ENCODE peak calls at places on chromosome 16, in ten cellular contexts. O is ovary, M is GM23338, T is coronary artery, G is IMR-90, Q is transverse colon, N is prostate gland, A is dorsolateral prefrontal cortex, S is kidney, P is thoracic aorta. Z is an unnamed sample.

GRCh38 chr16:70573451-70574121 is 50.0 kb downstream of the SF3B3 start:
- DNase-seq in O (no peak), M (peak), T (no peak), G (peak), Q (no peak), N (peak), A (no peak), S (peak), P (no peak), Z (peak)

GRCh38 chr16:71276589-71277334 is 12.4 kb downstream of the CMTR2 start:
- DNase-seq in O (no peak), M (no peak), T (no peak), G (no peak), Q (no peak), N (no peak), A (no peak), S (no peak), P (no peak), Z (no peak)

GRCh38 chr16:28554634-28555423 is 1.1 kb downstream of the SGF29 start:
- DNase-seq in O (peak), M (no peak), T (no peak), G (no peak), Q (no peak), N (no peak), A (no peak), S (no peak), P (no peak), Z (no peak)

GRCh38 chr16:17607624-17608023 is 136.9 kb upstream of the XYLT1 start:
- DNase-seq in O (no peak), M (no peak), T (no peak), G (no peak), Q (no peak), N (no peak), A (no peak), S (no peak), P (no peak), Z (no peak)

GRCh38 chr16:723695-724094 is 2.5 kb downstream of the CCDC78 start:
- DNase-seq in O (no peak), M (no peak), T (no peak), G (no peak), Q (no peak), N (no peak), A (no peak), S (no peak), P (no peak), Z (no peak)

GRCh38 chr16:56246051-56246817 is 54.9 kb downstream of the GNAO1 start:
- DNase-seq in O (no peak), M (peak), T (no peak), G (peak), Q (no peak), N (no peak), A (peak), S (peak), P (no peak), Z (peak)

GRCh38 chr16:19645557-19645981 is 72.5 kb downstream of the KNOP1 start:
- DNase-seq in O (peak), M (no peak), T (no peak), G (peak), Q (peak), N (no peak), A (no peak), S (no peak), P (no peak), Z (no peak)

GRCh38 chr16:30659507-30660423 is 1.5 kb downstream of the FBRS start:
- DNase-seq in O (peak), M (peak), T (no peak), G (no peak), Q (peak), N (peak), A (no peak), S (peak), P (no peak), Z (no peak)

GRCh38 chr16:8775359-8775758 is 22.1 kb downstream of the TMEM186 start:
- DNase-seq in O (no peak), M (no peak), T (no peak), G (no peak), Q (no peak), N (no peak), A (no peak), S (no peak), P (no peak), Z (no peak)

GRCh38 chr16:83456934-83457333 is 350.8 kb upstream of the HSBP1 start:
- DNase-seq in O (no peak), M (no peak), T (no peak), G (no peak), Q (no peak), N (no peak), A (no peak), S (no peak), P (no peak), Z (no peak)

GRCh38 chr16:70769761-70770160 is 31.2 kb downstream of the VAC14 start:
- DNase-seq in O (no peak), M (no peak), T (no peak), G (no peak), Q (no peak), N (no peak), A (no peak), S (no peak), P (no peak), Z (no peak)

GRCh38 chr16:85752511-85753420 is 1.9 kb upstream of the C16orf74 start:
- DNase-seq in O (no peak), M (peak), T (no peak), G (peak), Q (peak), N (peak), A (no peak), S (no peak), P (no peak), Z (no peak)

GRCh38 chr16:85416267-85417109 is 196.6 kb upstream of the GSE1 start:
- DNase-seq in O (peak), M (peak), T (no peak), G (peak), Q (peak), N (no peak), A (peak), S (peak), P (no peak), Z (no peak)

GRCh38 chr16:29790949-29791844 is 646 bp downstream of the KIF22 start:
- DNase-seq in O (no peak), M (no peak), T (no peak), G (no peak), Q (peak), N (no peak), A (no peak), S (no peak), P (no peak), Z (no peak)

GRCh38 chr16:71853413-71853812 is 7.6 kb downstream of the ATXN1L start:
- DNase-seq in O (no peak), M (no peak), T (no peak), G (no peak), Q (peak), N (no peak), A (no peak), S (no peak), P (no peak), Z (no peak)

GRCh38 chr16:88754912-88755744 is 29.9 kb downstream of the PIEZO1 start:
- DNase-seq in O (no peak), M (peak), T (no peak), G (peak), Q (no peak), N (peak), A (no peak), S (no peak), P (no peak), Z (no peak)

GRCh38 chr16:56847173-56847948 is 17.6 kb upstream of the SLC12A3 start:
- DNase-seq in O (peak), M (no peak), T (no peak), G (no peak), Q (no peak), N (no peak), A (no peak), S (no peak), P (no peak), Z (no peak)

GRCh38 chr16:72174726-72175125 is 2.8 kb upstream of the PMFBP1 start:
- DNase-seq in O (no peak), M (no peak), T (no peak), G (no peak), Q (no peak), N (no peak), A (no peak), S (no peak), P (no peak), Z (no peak)

GRCh38 chr16:48384982-48385271 is 286 bp downstream of the SIAH1 start:
- DNase-seq in O (no peak), M (peak), T (no peak), G (no peak), Q (no peak), N (no peak), A (no peak), S (no peak), P (no peak), Z (no peak)

GRCh38 chr16:70767377-70768204 is 33.4 kb downstream of the VAC14 start:
- DNase-seq in O (no peak), M (no peak), T (no peak), G (no peak), Q (no peak), N (no peak), A (no peak), S (no peak), P (no peak), Z (no peak)

GRCh38 chr16:24755201-24755874 is 25.9 kb downstream of the TNRC6A start:
- DNase-seq in O (no peak), M (no peak), T (no peak), G (no peak), Q (no peak), N (no peak), A (no peak), S (no peak), P (no peak), Z (no peak)

GRCh38 chr16:17467923-17468540 is 2.7 kb downstream of the XYLT1 start:
- DNase-seq in O (peak), M (peak), T (peak), G (peak), Q (peak), N (peak), A (peak), S (peak), P (no peak), Z (peak)

GRCh38 chr16:15757630-15758251 is 99.1 kb downstream of the MYH11 start:
- DNase-seq in O (no peak), M (peak), T (no peak), G (no peak), Q (no peak), N (no peak), A (no peak), S (peak), P (no peak), Z (no peak)

GRCh38 chr16:85914423-85914794 is 15.4 kb downstream of the IRF8 start:
- DNase-seq in O (no peak), M (no peak), T (no peak), G (no peak), Q (no peak), N (no peak), A (no peak), S (peak), P (no peak), Z (no peak)

GRCh38 chr16:25007284-25007984 is 7.7 kb downstream of the ARHGAP17 start:
- DNase-seq in O (no peak), M (no peak), T (no peak), G (peak), Q (no peak), N (no peak), A (no peak), S (no peak), P (no peak), Z (no peak)

GRCh38 chr16:58494981-58495860 is 4.7 kb upstream of the NDRG4 start:
- DNase-seq in O (peak), M (peak), T (no peak), G (peak), Q (peak), N (no peak), A (peak), S (peak), P (peak), Z (peak)

GRCh38 chr16:71807905-71808592 is 585 bp downstream of the AP1G1 start:
- DNase-seq in O (no peak), M (peak), T (peak), G (peak), Q (peak), N (peak), A (no peak), S (no peak), P (no peak), Z (no peak)

GRCh38 chr16:1746693-1747195 is 24.6 kb downstream of the NME3 start:
- DNase-seq in O (no peak), M (no peak), T (no peak), G (no peak), Q (no peak), N (no peak), A (peak), S (no peak), P (no peak), Z (no peak)

GRCh38 chr16:54926166-54926838 is 4.4 kb upstream of the IRX5 start:
- DNase-seq in O (no peak), M (no peak), T (no peak), G (peak), Q (no peak), N (no peak), A (no peak), S (no peak), P (no peak), Z (no peak)

GRCh38 chr16:89054261-89054661 is 39.4 kb upstream of the ACSF3 start:
- DNase-seq in O (no peak), M (no peak), T (no peak), G (no peak), Q (peak), N (no peak), A (no peak), S (no peak), P (no peak), Z (no peak)

GRCh38 chr16:79712273-79712672 is 111.7 kb upstream of the MAF start:
- DNase-seq in O (no peak), M (no peak), T (no peak), G (no peak), Q (peak), N (peak), A (no peak), S (no peak), P (no peak), Z (no peak)

GRCh38 chr16:30104492-30104891 is 8.5 kb upstream of the YPEL3 start:
- DNase-seq in O (no peak), M (no peak), T (no peak), G (no peak), Q (peak), N (no peak), A (no peak), S (no peak), P (no peak), Z (no peak)

GRCh38 chr16:86639354-86639753 is 61.0 kb downstream of the FOXL1 start:
- DNase-seq in O (no peak), M (no peak), T (no peak), G (no peak), Q (no peak), N (no peak), A (no peak), S (no peak), P (no peak), Z (no peak)

GRCh38 chr16:15644306-15644961 is 1.5 kb upstream of the MARF1 start:
- DNase-seq in O (no peak), M (peak), T (no peak), G (no peak), Q (peak), N (peak), A (no peak), S (no peak), P (no peak), Z (peak)

GRCh38 chr16:23564964-23565363 is 7.4 kb downstream of the UBFD1 start:
- DNase-seq in O (no peak), M (no peak), T (no peak), G (no peak), Q (no peak), N (peak), A (no peak), S (no peak), P (no peak), Z (no peak)

GRCh38 chr16:67164599-67165061 is at the start of gene HSF4:
- DNase-seq in O (peak), M (no peak), T (no peak), G (no peak), Q (peak), N (peak), A (no peak), S (peak), P (no peak), Z (no peak)

GRCh38 chr16:85750827-85751641 is at the start of gene C16orf74:
- DNase-seq in O (peak), M (peak), T (no peak), G (peak), Q (peak), N (peak), A (no peak), S (peak), P (no peak), Z (no peak)

GRCh38 chr16:4273858-4274291 is 1.1 kb upstream of the TFAP4 start:
- DNase-seq in O (peak), M (peak), T (no peak), G (peak), Q (peak), N (peak), A (no peak), S (peak), P (no peak), Z (no peak)

GRCh38 chr16:56800355-56800754 is 64.7 kb upstream of the SLC12A3 start:
- DNase-seq in O (no peak), M (no peak), T (no peak), G (no peak), Q (no peak), N (no peak), A (no peak), S (no peak), P (no peak), Z (no peak)

GRCh38 chr16:13939821-13940220 is 19.9 kb downstream of the ERCC4 start:
- DNase-seq in O (no peak), M (no peak), T (no peak), G (peak), Q (no peak), N (no peak), A (no peak), S (no peak), P (no peak), Z (no peak)

DNA sequence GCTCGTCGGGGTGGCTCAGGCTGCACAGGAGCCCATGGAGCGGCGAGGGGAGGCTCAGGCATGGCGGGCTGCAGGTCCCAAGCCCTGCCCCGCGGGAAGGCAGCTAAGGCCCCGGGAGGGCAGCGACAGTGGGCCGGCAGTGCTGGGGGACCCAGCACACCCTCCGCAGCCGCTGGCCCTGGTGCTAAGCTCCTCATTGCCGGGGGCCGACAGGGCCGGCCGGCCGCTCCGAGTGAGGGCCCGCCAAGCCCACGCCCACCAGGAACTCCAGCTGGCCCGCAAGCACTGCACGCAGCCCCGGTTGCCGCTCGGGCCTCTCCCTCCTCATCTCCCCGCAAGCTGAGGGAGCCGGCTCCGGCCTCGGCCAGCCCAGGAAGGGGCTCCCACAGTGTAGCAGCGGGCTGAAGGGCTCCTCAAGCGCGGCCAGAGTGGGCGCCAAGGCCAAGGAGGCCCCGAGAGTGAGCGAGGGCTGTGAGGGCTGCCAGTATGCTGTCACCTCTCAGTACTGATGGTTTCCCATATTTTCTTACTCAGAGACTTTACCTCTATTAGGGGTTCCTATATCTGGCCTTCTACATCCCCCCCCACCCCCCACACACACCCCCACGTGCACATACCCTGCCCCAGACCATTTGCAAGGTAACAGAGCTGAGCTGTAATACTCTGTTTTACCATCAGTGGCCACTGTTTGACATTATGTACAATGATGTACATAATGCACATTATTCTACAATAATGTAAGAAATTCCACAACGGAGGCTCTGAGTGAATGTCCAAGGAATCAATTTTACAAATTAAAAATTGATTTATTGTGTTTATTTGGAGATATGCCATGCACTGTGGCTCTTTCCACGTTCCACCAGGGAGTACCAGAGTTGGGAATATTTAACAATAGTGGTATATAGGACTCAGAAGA is 3.7 kb upstream of the VAT1L start:
- DNase-seq in O (no peak), M (no peak), T (no peak), G (no peak), Q (no peak), N (no peak), A (no peak), S (no peak), P (no peak), Z (no peak)
- TF ChIP-seq CTCF in O (no peak), M (no peak), T (no peak), G (peak), Q (peak), N (no peak), A (no peak), S (peak), P (peak), Z (no peak)

DNA sequence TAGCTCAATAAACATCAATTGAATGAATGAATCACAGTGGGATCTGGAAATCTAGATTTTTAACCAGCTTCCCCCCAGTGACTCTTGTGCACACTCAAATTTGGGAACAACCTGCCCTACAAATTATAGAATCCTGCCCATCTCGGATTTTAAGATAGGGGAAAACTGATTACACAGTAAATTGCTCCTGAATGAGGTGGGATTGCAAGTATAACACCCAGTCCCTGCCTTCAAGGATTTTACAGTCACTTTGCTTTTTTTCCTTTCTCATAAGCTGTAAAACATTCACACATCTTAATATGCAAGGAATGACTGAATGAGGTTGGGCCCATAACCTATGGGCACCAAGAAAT is 48.5 kb downstream of the TEKT5 start:
- DNase-seq in O (no peak), M (no peak), T (no peak), G (no peak), Q (no peak), N (no peak), A (no peak), S (no peak), P (no peak), Z (no peak)
- H3K4me3 ChIP-seq in O (no peak), M (no peak), T (no peak), G (no peak), Q (no peak), N (no peak), A (no peak), S (no peak), P (no peak), Z (no peak)

DNA sequence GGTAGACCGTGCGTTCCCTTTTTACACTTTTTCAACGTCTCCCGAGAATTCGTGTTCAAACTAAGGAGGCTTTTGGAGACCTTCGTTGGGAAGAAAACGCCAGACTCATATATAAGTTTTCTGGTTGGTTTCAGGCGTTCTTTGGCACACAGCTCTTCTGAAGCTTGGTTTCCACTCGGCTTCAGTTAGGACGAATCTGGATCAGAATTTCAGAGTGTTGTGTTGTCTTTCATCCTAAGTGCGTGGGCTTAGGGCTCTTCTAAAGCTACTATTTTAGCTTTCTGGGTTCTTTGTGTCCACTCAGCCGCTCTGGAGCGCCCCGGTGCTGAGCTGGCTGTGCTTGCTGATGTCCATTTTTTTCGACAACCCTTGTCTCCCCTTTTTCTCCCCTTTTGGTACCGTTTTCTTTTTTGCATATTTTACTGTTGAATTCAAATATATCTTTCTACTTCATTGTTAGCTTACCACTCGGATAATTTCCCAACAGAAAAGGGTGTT is 1.1 kb downstream of the SRRM2 start:
- DNase-seq in O (no peak), M (no peak), T (no peak), G (no peak), Q (no peak), N (no peak), A (no peak), S (peak), P (no peak), Z (no peak)
- TF ChIP-seq CTCF in O (no peak), M (no peak), T (no peak), G (no peak), Q (no peak), N (no peak), A (no peak), S (no peak), P (no peak), Z (no peak)

GRCh38 chr16:49956915-49957314 is 68.1 kb upstream of the CNEP1R1 start:
- DNase-seq in O (no peak), M (no peak), T (no peak), G (no peak), Q (no peak), N (no peak), A (no peak), S (no peak), P (no peak), Z (no peak)
- H3K4me3 ChIP-seq in O (no peak), M (no peak), T (no peak), G (no peak), Q (no peak), N (no peak), A (no peak), S (no peak), P (no peak), Z (no peak)